ENCODE peak calls at places on chromosomes 12 and 14, in six cellular contexts. O is neural progenitor cell; A is endothelial cell of umbilical vein; X is mucosa of descending colon; Q is neuronal stem cell; G is CD4-positive, CD25-positive, alpha-beta regulatory T cell. R is an unnamed sample.

GRCh38 chr12:122013136-122013535 is 8.5 kb upstream of the BCL7A start:
- DNase-seq in A (no peak), Q (no peak), X (no peak), G (no peak), O (no peak), R (no peak)

GRCh38 chr14:26811756-26812305 is 214.0 kb upstream of the NOVA1 start:
- DNase-seq in X (no peak), O (no peak), G (no peak), A (no peak), Q (no peak), R (no peak)

GRCh38 chr12:89574736-89575208 is 48.9 kb upstream of the POC1B start:
- DNase-seq in G (no peak), Q (peak; percentile 9), X (no peak), O (no peak), A (peak; percentile 72), R (no peak)

GRCh38 chr12:80936353-80936641 is 1.4 kb downstream of the LIN7A start:
- DNase-seq in Q (no peak), G (no peak), O (peak; percentile 68), A (no peak), X (no peak), R (no peak)

GRCh38 chr12:1662761-1663439 is 28.0 kb upstream of the ADIPOR2 start:
- DNase-seq in A (no peak), X (peak; percentile 82), O (peak; percentile 89), Q (peak; percentile 67), G (no peak), R (peak; percentile 33)

GRCh38 chr14:102538598-102539543 is 29.3 kb upstream of the ANKRD9 start:
- DNase-seq in Q (no peak), O (no peak), X (no peak), G (no peak), A (no peak), R (no peak)

GRCh38 chr12:93200291-93200917 is 177.3 kb upstream of the NUDT4 start:
- DNase-seq in X (no peak), G (no peak), Q (no peak), O (no peak), A (no peak), R (no peak)

GRCh38 chr14:21652209-21652808 is 1.3 kb upstream of the OR4E2 start:
- DNase-seq in Q (no peak), A (peak; percentile 6), X (no peak), G (no peak), O (peak; percentile 18), R (no peak)

GRCh38 chr12:42213954-42214426 is 24.1 kb downstream of the YAF2 start:
- DNase-seq in O (peak; percentile 11), A (peak; percentile 24), G (no peak), X (no peak), Q (no peak), R (no peak)

GRCh38 chr14:59208224-59208814 is 19.9 kb downstream of the DAAM1 start:
- DNase-seq in A (no peak), G (no peak), Q (no peak), O (no peak), X (no peak), R (no peak)

GRCh38 chr14:35386673-35387125 is 17.9 kb downstream of the NFKBIA start:
- DNase-seq in Q (no peak), O (peak; percentile 57), A (no peak), G (no peak), X (no peak), R (no peak)

GRCh38 chr14:34665785-34666425 is 36.0 kb upstream of the SNX6 start:
- DNase-seq in O (no peak), Q (no peak), G (peak; percentile 82), A (peak; percentile 89), X (no peak), R (no peak)

GRCh38 chr14:60226296-60226695 is 22.7 kb upstream of the PPM1A start:
- DNase-seq in X (no peak), Q (no peak), A (no peak), O (no peak), G (no peak), R (no peak)

GRCh38 chr12:103780992-103781391 is 60.0 kb downstream of the NT5DC3 start:
- DNase-seq in O (no peak), X (no peak), A (no peak), G (no peak), Q (no peak), R (no peak)

GRCh38 chr12:103779410-103780092 is 61.5 kb downstream of the NT5DC3 start:
- DNase-seq in G (no peak), A (no peak), Q (no peak), O (no peak), X (no peak), R (no peak)

GRCh38 chr12:103780093-103780440 is 61.0 kb downstream of the NT5DC3 start:
- DNase-seq in A (no peak), Q (no peak), X (no peak), G (no peak), O (no peak), R (no peak)

GRCh38 chr12:103783744-103784664 is 57.0 kb downstream of the NT5DC3 start:
- DNase-seq in A (no peak), Q (no peak), G (no peak), O (no peak), X (peak; percentile 73), R (no peak)

GRCh38 chr12:103782399-103782798 is 58.6 kb downstream of the NT5DC3 start:
- DNase-seq in O (no peak), X (no peak), A (no peak), G (no peak), Q (no peak), R (no peak)
- H3K36me3 ChIP-seq in O (no peaks in the 10 kb centered on the region), X (no peaks in the 10 kb centered on the region), A (no peaks in the 10 kb centered on the region), G (peaks cover 4% of the 10 kb centered on the region), Q (peaks cover 4% of the 10 kb centered on the region), R (no peaks in the 10 kb centered on the region)

GRCh38 chr12:54959291-54960018 is 25.1 kb downstream of the TESPA1 start:
- DNase-seq in A (no peak), Q (no peak), O (no peak), X (no peak), G (no peak), R (no peak)

GRCh38 chr12:54956818-54957641 is 27.5 kb downstream of the TESPA1 start:
- DNase-seq in O (peak; percentile 49), X (no peak), G (no peak), Q (no peak), A (no peak), R (no peak)

GRCh38 chr12:54956322-54956721 is 28.2 kb downstream of the TESPA1 start:
- DNase-seq in G (no peak), O (no peak), A (no peak), X (no peak), Q (no peak), R (no peak)

GRCh38 chr12:54961190-54961589 is 23.4 kb downstream of the TESPA1 start:
- DNase-seq in X (no peak), O (no peak), G (no peak), A (no peak), Q (no peak), R (no peak)

GRCh38 chr12:54958048-54958658 is 26.4 kb downstream of the TESPA1 start:
- DNase-seq in A (peak; percentile 70), G (peak; percentile 76), O (peak; percentile 74), Q (peak; percentile 63), X (no peak), R (peak; percentile 52)
- H3K36me3 ChIP-seq in A (no peaks in the 10 kb centered on the region), G (peaks cover 67% of the 10 kb centered on the region), O (no peaks in the 10 kb centered on the region), Q (no peaks in the 10 kb centered on the region), X (no peaks in the 10 kb centered on the region), R (peaks cover 41% of the 10 kb centered on the region)

DNA sequence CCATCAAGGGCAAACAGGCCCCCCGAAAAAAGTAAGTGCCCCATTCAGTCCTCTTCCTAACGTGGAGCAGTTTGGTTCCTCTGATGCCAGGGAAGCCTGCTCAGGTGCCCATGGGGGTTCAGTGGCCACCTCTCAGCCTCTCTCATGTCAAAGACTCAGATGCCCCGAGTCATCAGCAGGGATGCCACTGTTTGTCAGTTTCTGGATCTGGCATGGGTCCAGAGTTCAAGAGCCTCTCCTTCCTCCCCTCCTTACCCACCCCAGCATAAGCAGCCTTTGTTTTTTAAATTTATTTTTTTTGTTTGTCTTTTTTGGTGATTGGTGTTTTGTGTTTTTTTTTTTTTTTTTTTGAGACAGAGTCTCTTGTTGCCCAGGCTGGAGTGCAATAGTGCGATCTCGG is 11.3 kb downstream of the KMT5A start:
- DNase-seq in Q (no peak), A (no peak), O (no peak), X (no peak), G (no peak), R (no peak)
- H3K36me3 ChIP-seq in Q (peaks cover 50% of the 10 kb centered on the region), A (peaks cover 35% of the 10 kb centered on the region), O (no peaks in the 10 kb centered on the region), X (peaks cover 8% of the 10 kb centered on the region), G (peaks cover 59% of the 10 kb centered on the region), R (peaks cover 30% of the 10 kb centered on the region)

DNA sequence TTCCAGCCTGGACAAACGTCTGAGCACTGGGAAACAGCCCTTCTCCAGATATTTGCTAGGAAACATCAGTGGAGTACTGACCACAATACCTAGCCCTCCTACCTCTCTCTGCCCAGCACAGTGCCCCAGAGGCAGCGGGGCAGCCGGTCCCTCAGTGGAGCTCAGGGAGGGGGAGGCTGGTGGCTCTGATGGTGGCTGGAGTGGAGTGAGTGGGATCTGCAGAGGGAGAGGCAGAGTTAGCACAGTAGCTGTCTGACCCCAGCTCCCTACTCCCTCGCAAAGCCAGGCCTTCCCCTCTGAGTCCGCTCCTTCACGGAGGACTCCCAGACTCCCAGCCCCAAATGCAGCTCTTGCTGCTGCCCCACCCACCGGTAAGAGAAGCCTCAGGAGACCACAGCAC is 30.0 kb downstream of the NCKAP5L start:
- DNase-seq in O (no peak), G (no peak), A (no peak), Q (no peak), X (no peak), R (no peak)
- H3K36me3 ChIP-seq in O (no peaks in the 10 kb centered on the region), G (peaks cover 3% of the 10 kb centered on the region), A (peaks cover 58% of the 10 kb centered on the region), Q (peaks cover 33% of the 10 kb centered on the region), X (no peaks in the 10 kb centered on the region), R (peaks cover 5% of the 10 kb centered on the region)

GRCh38 chr12:131733874-131734273 is 23.0 kb downstream of the SFSWAP start:
- DNase-seq in A (no peak), Q (no peak), O (no peak), G (no peak), X (peak; percentile 47), R (no peak)
- H3K36me3 ChIP-seq in A (peaks cover 50% of the 10 kb centered on the region), Q (peaks cover 54% of the 10 kb centered on the region), O (no peaks in the 10 kb centered on the region), G (peaks cover 76% of the 10 kb centered on the region), X (peaks cover 12% of the 10 kb centered on the region), R (peaks cover 52% of the 10 kb centered on the region)

GRCh38 chr14:103663506-103663905 is 34.5 kb downstream of the KLC1 start:
- DNase-seq in O (no peak), G (no peak), X (no peak), Q (no peak), A (no peak), R (no peak)
- H3K36me3 ChIP-seq in O (peaks cover 5% of the 10 kb centered on the region), G (peaks cover 61% of the 10 kb centered on the region), X (peaks cover 3% of the 10 kb centered on the region), Q (peaks cover 29% of the 10 kb centered on the region), A (peaks cover 19% of the 10 kb centered on the region), R (peaks cover 29% of the 10 kb centered on the region)

GRCh38 chr12:69589082-69589481 is 3.8 kb downstream of the CCT2 start:
- DNase-seq in O (no peak), G (no peak), A (no peak), Q (no peak), X (no peak), R (no peak)
- H3K36me3 ChIP-seq in O (peaks cover 55% of the 10 kb centered on the region), G (peaks cover 72% of the 10 kb centered on the region), A (peaks cover 28% of the 10 kb centered on the region), Q (peaks cover 33% of the 10 kb centered on the region), X (peaks cover 4% of the 10 kb centered on the region), R (peaks cover 60% of the 10 kb centered on the region)